ENCODE peak calls at places on chromosomes 6 and 20, in four cellular contexts. I is IMR-90, N is mesendoderm, S is H1. A is an unnamed sample.

GRCh38 chr6:27865952-27866369 is 46.2 kb downstream of the OR2B2 start:
- DNase-seq in N (peak), I (no peak), S (no peak), A (peak)

GRCh38 chr6:155755452-155755851 is 299.8 kb upstream of the NOX3 start:
- DNase-seq in N (no peak), S (no peak), I (peak), A (no peak)

GRCh38 chr6:163814494-163815364 is 400.2 kb downstream of the QKI start:
- DNase-seq in I (peak), S (no peak), N (no peak), A (no peak)

GRCh38 chr6:80163754-80164187 is 57.3 kb downstream of the BCKDHB start:
- DNase-seq in N (peak), I (peak), S (no peak), A (no peak)

GRCh38 chr6:3566812-3567211 is 110.0 kb upstream of the SLC22A23 start:
- DNase-seq in S (no peak), N (no peak), I (peak), A (no peak)

GRCh38 chr20:10898555-10898954 is 224.8 kb upstream of the JAG1 start:
- DNase-seq in N (no peak), S (no peak), I (peak), A (no peak)

GRCh38 chr6:106897580-106897979 is 76.9 kb downstream of the CD24 start:
- DNase-seq in N (no peak), S (no peak), I (no peak), A (no peak)

GRCh38 chr6:113632220-113632864 is 224.8 kb upstream of the MARCKS start:
- DNase-seq in I (peak), S (no peak), N (peak), A (no peak)

GRCh38 chr6:133740784-133741183 is 148.1 kb upstream of the TCF21 start:
- DNase-seq in S (no peak), N (no peak), I (no peak), A (no peak)

GRCh38 chr6:52558266-52559000 is 18.4 kb downstream of the TRAM2 start:
- DNase-seq in I (no peak), N (no peak), S (no peak), A (no peak)

GRCh38 chr6:101741474-101742171 is 348.1 kb downstream of the GRIK2 start:
- DNase-seq in S (no peak), I (no peak), N (peak), A (no peak)

GRCh38 chr6:114619621-114620020 is 276.8 kb upstream of the HS3ST5 start:
- DNase-seq in S (no peak), N (no peak), I (peak), A (no peak)

GRCh38 chr20:51327251-51327841 is 215.2 kb downstream of the NFATC2 start:
- DNase-seq in N (no peak), S (no peak), I (peak), A (no peak)

GRCh38 chr20:10537850-10538480 is 102.9 kb downstream of the SLX4IP start:
- DNase-seq in N (no peak), S (no peak), I (peak), A (no peak)

GRCh38 chr6:12483712-12484111 is 193.6 kb downstream of the EDN1 start:
- DNase-seq in I (peak), S (no peak), N (no peak), A (no peak)

GRCh38 chr6:135939216-135939610 is 87.7 kb downstream of the PDE7B start:
- DNase-seq in I (no peak), S (no peak), N (no peak), A (no peak)

GRCh38 chr6:131116755-131117360 is 18.4 kb upstream of the AKAP7 start:
- DNase-seq in I (peak), S (no peak), N (peak), A (no peak)

GRCh38 chr6:138465007-138465645 is 34.2 kb downstream of the NHSL1 start:
- DNase-seq in S (no peak), I (peak), N (peak), A (no peak)

GRCh38 chr20:2006452-2007381 is 12.9 kb upstream of the PDYN start:
- DNase-seq in N (peak), I (peak), S (no peak), A (peak)

GRCh38 chr6:146785001-146785585 is 186.3 kb downstream of the ADGB start:
- DNase-seq in S (no peak), I (peak), N (peak), A (no peak)

GRCh38 chr6:70396796-70397729 is 16.2 kb upstream of the FAM135A start:
- DNase-seq in S (no peak), I (no peak), N (peak), A (no peak)

GRCh38 chr6:151765444-151765886 is 42.0 kb upstream of the ESR1 start:
- DNase-seq in S (no peak), I (peak), N (peak), A (no peak)

GRCh38 chr6:119627908-119628669 is 278.5 kb upstream of the MAN1A1 start:
- DNase-seq in S (no peak), I (peak), N (peak), A (no peak)

GRCh38 chr6:146027586-146028249 is 1.1 kb upstream of the GRM1 start:
- DNase-seq in S (no peak), N (peak), I (no peak), A (peak)

GRCh38 chr6:71851214-71851613 is 35.1 kb upstream of the RIMS1 start:
- DNase-seq in N (no peak), I (no peak), S (no peak), A (no peak)

GRCh38 chr6:5246141-5246869 is 14.4 kb downstream of the LYRM4 start:
- DNase-seq in N (no peak), I (no peak), S (no peak), A (no peak)

GRCh38 chr20:5528719-5529256 is 212.0 kb upstream of the PROKR2 start:
- DNase-seq in I (peak), N (peak), S (peak), A (peak)

GRCh38 chr6:20069130-20069529 is 143.1 kb downstream of the MBOAT1 start:
- DNase-seq in N (no peak), S (no peak), I (no peak), A (no peak)
- H3K56ac ChIP-seq in N (no peak), S (no peak), I (no peak), A (no peak)

GRCh38 chr6:142361765-142362540 is 60.1 kb downstream of the ADGRG6 start:
- DNase-seq in I (peak), N (no peak), S (no peak), A (no peak)
- H3K56ac ChIP-seq in I (peak), N (no peak), S (no peak), A (no peak)

DNA sequence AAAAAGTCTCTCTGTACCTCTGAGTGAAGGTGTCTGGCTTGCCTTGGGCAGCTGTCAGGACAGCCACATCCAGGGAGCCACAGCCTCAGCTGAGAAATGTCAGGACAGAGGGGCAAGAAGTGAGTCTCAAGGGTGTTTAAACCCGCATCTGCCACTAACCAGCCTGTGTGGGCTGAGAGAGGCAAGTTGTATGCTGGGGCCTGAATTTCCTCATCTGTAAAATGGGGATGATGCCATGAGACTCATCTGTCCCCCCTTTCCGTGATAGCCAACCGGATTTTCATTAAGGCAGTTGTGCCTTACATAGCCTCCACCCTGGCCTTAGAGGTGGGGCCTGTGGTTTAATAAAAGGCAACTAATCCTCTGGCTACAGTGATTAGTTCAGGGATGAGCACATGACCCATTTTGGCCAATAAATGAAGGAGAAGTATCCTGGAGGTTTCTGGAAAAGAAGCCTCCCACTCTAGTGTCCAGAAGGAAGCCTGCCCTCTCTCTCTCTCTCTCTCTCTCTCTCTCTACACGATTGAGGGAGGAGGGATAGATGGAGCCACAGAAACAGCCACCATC is 79.3 kb downstream of the BMP7 start:
- DNase-seq in N (no peak), I (no peak), S (no peak), A (no peak)
- H3K56ac ChIP-seq in N (no peak), I (no peak), S (no peak), A (no peak)

DNA sequence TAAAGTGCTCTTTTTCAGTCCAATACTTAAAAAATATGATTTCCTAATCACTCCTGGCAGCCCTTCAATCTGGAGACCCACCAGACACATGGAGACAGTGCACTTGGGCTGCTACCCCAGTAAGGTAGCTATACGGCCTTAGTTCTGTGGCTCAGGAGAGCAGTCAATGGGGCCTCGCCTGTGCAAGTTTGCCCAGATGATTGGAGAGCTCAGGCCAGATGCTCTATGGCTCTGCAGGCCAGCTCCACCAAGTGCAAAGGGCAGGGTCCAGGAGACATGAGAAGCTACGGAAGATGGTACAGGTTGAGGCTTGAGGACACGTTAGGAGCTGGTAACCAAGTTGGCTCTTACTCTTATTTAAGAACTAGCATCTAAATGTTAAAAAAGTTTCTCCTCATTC is 30.7 kb downstream of the STK38 start:
- DNase-seq in S (no peak), N (no peak), I (no peak), A (no peak)
- H3K56ac ChIP-seq in S (no peak), N (no peak), I (no peak), A (no peak)

DNA sequence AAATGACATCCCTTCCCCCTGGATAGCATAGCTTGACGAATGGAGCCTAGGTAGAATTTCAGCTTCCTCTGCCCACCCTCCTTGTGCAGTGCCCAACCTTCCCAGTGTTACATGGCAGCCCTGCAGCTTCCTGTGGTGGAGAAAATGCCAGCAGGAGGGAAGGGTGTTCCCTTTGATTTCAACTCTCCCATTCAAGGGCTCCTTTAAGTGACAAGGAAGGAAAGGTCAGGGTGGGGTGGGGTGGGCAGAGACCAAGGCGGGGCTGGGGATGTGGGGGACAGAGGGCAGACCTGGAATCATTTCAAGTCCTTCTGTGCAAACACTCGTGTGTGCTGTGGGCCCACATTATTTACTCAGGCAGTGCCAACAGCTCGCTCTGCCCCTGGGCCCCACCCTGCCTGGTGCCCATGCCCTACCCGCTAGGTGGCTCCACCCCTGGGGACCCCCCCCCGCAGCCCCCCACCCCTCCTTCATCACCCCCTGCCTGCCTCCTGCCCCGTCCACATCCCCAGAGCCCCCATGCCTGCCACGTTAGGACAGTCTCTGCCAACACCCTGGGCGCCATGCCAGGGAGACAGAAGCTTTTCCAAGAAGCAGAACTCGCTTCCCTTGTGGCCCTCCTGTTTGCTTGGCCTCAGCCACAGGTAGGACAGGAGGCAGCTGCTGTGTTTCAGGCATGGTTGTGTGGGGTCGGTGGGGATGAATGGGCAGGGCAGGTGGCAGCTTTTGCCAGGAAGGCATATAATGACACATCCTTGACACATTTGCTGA is 9.4 kb downstream of the SPDEF start:
- DNase-seq in N (no peak), I (no peak), S (no peak), A (no peak)
- H3K56ac ChIP-seq in N (no peak), I (no peak), S (no peak), A (no peak)

GRCh38 chr6:31162463-31163165 is 4.2 kb downstream of the TCF19 start:
- DNase-seq in I (no peak), S (no peak), N (peak), A (peak)
- H3K56ac ChIP-seq in I (no peak), S (no peak), N (no peak), A (no peak)

GRCh38 chr6:17058550-17058949 is 43.3 kb upstream of the STMND1 start:
- DNase-seq in S (no peak), N (no peak), I (no peak), A (no peak)
- H3K56ac ChIP-seq in S (no peak), N (no peak), I (no peak), A (no peak)

A was measured in H9.